ENCODE peak calls at places on chromosomes 11 and 22, in ten cellular contexts. U is cardiac fibroblast; N is hepatic stellate cell; R is HS-5; J is stimulated activated CD4-positive, alpha-beta T cell treated with anti-CD3 and anti-CD28 coated beads, TNF-alpha, amount 100 ng/mL, for 1 hour; E is prostate gland; V is AG08395; S is NCI-H1105; I is lower lobe of right lung; Q is AG09309. C is an unnamed sample.

GRCh38 chr11:57426754-57427691 is at the start of gene SLC43A3:
- DNase-seq in N (peak), J (peak), R (peak), E (peak), S (no peak), Q (peak), V (peak), U (peak), I (peak), C (peak)

GRCh38 chr11:76248210-76248609 is 41.9 kb upstream of the WNT11 start:
- DNase-seq in S (no peak), Q (no peak), V (no peak), N (no peak), U (peak), E (no peak), R (no peak), I (no peak), J (no peak), C (peak)

GRCh38 chr11:1753426-1754305 is 3.3 kb upstream of the IFITM10 start:
- DNase-seq in E (no peak), R (no peak), J (no peak), S (no peak), U (no peak), V (no peak), N (no peak), I (peak), Q (no peak), C (no peak)

GRCh38 chr11:12110714-12111481 is 508 bp downstream of the MICAL2 start:
- DNase-seq in R (no peak), V (no peak), N (no peak), I (peak), E (no peak), J (no peak), Q (no peak), U (peak), S (peak), C (peak)

GRCh38 chr11:2681408-2682145 is 18.2 kb downstream of the KCNQ1OT1 start:
- DNase-seq in Q (no peak), S (no peak), U (no peak), J (no peak), V (no peak), R (no peak), I (no peak), N (no peak), E (no peak), C (no peak)

GRCh38 chr11:45852018-45852711 is 4.9 kb downstream of the CRY2 start:
- DNase-seq in U (no peak), I (no peak), S (no peak), Q (no peak), J (no peak), E (no peak), V (no peak), R (no peak), N (no peak), C (peak)

GRCh38 chr22:21927174-21927823 is 25.3 kb downstream of the PPM1F start:
- DNase-seq in Q (no peak), I (no peak), J (no peak), U (no peak), R (no peak), N (no peak), S (no peak), E (no peak), V (no peak), C (no peak)

GRCh38 chr22:36918730-36919129 is 5.3 kb downstream of the CSF2RB start:
- DNase-seq in E (no peak), S (no peak), U (no peak), R (no peak), Q (no peak), N (no peak), I (no peak), J (no peak), V (no peak), C (no peak)

GRCh38 chr11:68040121-68040956 is 1.5 kb downstream of the TCIRG1 start:
- DNase-seq in U (peak), Q (no peak), I (peak), R (no peak), S (no peak), E (peak), N (peak), J (no peak), V (peak), C (peak)

GRCh38 chr11:31757245-31757835 is 53.8 kb downstream of the PAX6 start:
- DNase-seq in S (peak), E (no peak), R (no peak), U (peak), Q (no peak), J (no peak), V (no peak), I (no peak), N (no peak), C (peak)

GRCh38 chr22:27024982-27025381 is 367.6 kb downstream of the MIAT start:
- DNase-seq in N (no peak), S (no peak), J (no peak), R (no peak), E (no peak), Q (no peak), I (no peak), U (no peak), V (no peak), C (no peak)

GRCh38 chr11:33633251-33634003 is 67.2 kb downstream of the C11orf91 start:
- DNase-seq in R (peak), E (no peak), V (peak), I (no peak), N (peak), S (no peak), Q (no peak), U (peak), J (no peak), C (no peak)

GRCh38 chr11:9459573-9460321 is 1.1 kb upstream of the ZNF143 start:
- DNase-seq in I (no peak), R (peak), Q (peak), J (no peak), E (peak), V (peak), S (peak), N (peak), U (peak), C (peak)

GRCh38 chr22:44057411-44057987 is 33.4 kb downstream of the PARVB start:
- DNase-seq in S (no peak), Q (no peak), V (peak), I (no peak), N (no peak), E (peak), U (peak), R (no peak), J (no peak), C (no peak)

GRCh38 chr11:8292351-8292750 is 28.7 kb upstream of the LMO1 start:
- DNase-seq in Q (no peak), V (no peak), S (no peak), U (no peak), N (no peak), J (no peak), E (no peak), R (no peak), I (no peak), C (no peak)

GRCh38 chr11:17439316-17439782 is 37.3 kb downstream of the ABCC8 start:
- DNase-seq in S (peak), R (no peak), N (no peak), I (no peak), Q (no peak), J (no peak), U (no peak), V (no peak), E (no peak), C (no peak)

GRCh38 chr11:70502677-70503076 is 104.3 kb downstream of the CTTN start:
- DNase-seq in N (no peak), E (no peak), U (no peak), I (peak), J (no peak), Q (no peak), R (no peak), V (no peak), S (peak), C (no peak)

GRCh38 chr11:61959026-61959608 is 8.3 kb downstream of the FTH1 start:
- DNase-seq in Q (no peak), J (no peak), R (no peak), E (no peak), U (no peak), I (no peak), N (no peak), S (no peak), V (no peak), C (no peak)

GRCh38 chr11:31676280-31676982 is 134.7 kb downstream of the PAX6 start:
- DNase-seq in S (no peak), V (no peak), E (no peak), N (no peak), I (no peak), Q (no peak), J (no peak), R (no peak), U (peak), C (no peak)

GRCh38 chr11:117230286-117230961 is 1.4 kb downstream of the PCSK7 start:
- DNase-seq in I (no peak), U (peak), R (no peak), Q (no peak), V (no peak), S (no peak), N (no peak), E (no peak), J (no peak), C (no peak)

GRCh38 chr11:34315006-34315793 is 42.6 kb downstream of the ABTB2 start:
- DNase-seq in U (no peak), I (no peak), V (peak), E (no peak), R (no peak), J (no peak), N (no peak), Q (no peak), S (no peak), C (no peak)

GRCh38 chr22:32494971-32495370 is 20.4 kb downstream of the FBXO7 start:
- DNase-seq in S (no peak), J (no peak), V (no peak), Q (no peak), U (no peak), N (no peak), R (no peak), E (no peak), I (no peak), C (no peak)

GRCh38 chr22:30824096-30824495 is 129.4 kb downstream of the OSBP2 start:
- DNase-seq in E (no peak), J (no peak), N (no peak), I (no peak), R (no peak), S (no peak), V (no peak), Q (no peak), U (no peak), C (no peak)

GRCh38 chr11:16555956-16556355 is 182.5 kb upstream of the C11orf58 start:
- DNase-seq in R (no peak), S (no peak), J (no peak), N (no peak), E (no peak), Q (no peak), I (no peak), V (no peak), U (no peak), C (no peak)

GRCh38 chr22:37354271-37355069 is 72.2 kb downstream of the CYTH4 start:
- DNase-seq in I (no peak), U (no peak), E (no peak), Q (no peak), R (no peak), J (no peak), V (no peak), N (no peak), S (no peak), C (no peak)

GRCh38 chr11:69611548-69612526 is 29.1 kb upstream of the CCND1 start:
- DNase-seq in S (no peak), I (no peak), E (no peak), U (no peak), Q (no peak), N (no peak), R (no peak), J (no peak), V (no peak), C (no peak)

GRCh38 chr11:111730871-111731591 is 35.2 kb downstream of the PPP2R1B start:
- DNase-seq in S (no peak), N (no peak), J (no peak), V (no peak), E (peak), U (peak), I (no peak), Q (no peak), R (no peak), C (peak)

GRCh38 chr11:2928605-2929510 is at the start of gene PHLDA2:
- DNase-seq in V (peak), E (no peak), Q (no peak), J (no peak), N (peak), S (peak), U (peak), I (peak), R (no peak), C (no peak)

GRCh38 chr11:60971520-60971919 is at the start of gene CD6:
- DNase-seq in I (no peak), J (peak), U (no peak), N (no peak), V (no peak), R (no peak), Q (no peak), S (no peak), E (no peak), C (no peak)

GRCh38 chr22:42074153-42074750 is at the start of gene PHETA2:
- DNase-seq in I (peak), R (no peak), J (no peak), N (peak), Q (no peak), U (peak), V (peak), E (no peak), S (no peak), C (no peak)

GRCh38 chr11:34284836-34285235 is 73.0 kb downstream of the ABTB2 start:
- DNase-seq in J (no peak), E (no peak), Q (no peak), U (no peak), S (no peak), V (no peak), N (no peak), I (no peak), R (no peak), C (no peak)

GRCh38 chr22:42343551-42344081 is 73.2 kb upstream of the TCF20 start:
- DNase-seq in U (no peak), R (no peak), V (peak), Q (no peak), E (no peak), J (no peak), N (no peak), I (no peak), S (peak), C (no peak)

GRCh38 chr11:126434950-126435335 is 79.5 kb downstream of the ST3GAL4 start:
- DNase-seq in N (no peak), J (no peak), U (no peak), R (no peak), I (no peak), E (no peak), Q (no peak), S (no peak), V (no peak), C (no peak)

GRCh38 chr22:50604256-50604580 is 3.6 kb downstream of the MAPK8IP2 start:
- DNase-seq in N (no peak), Q (no peak), R (no peak), E (no peak), V (no peak), S (no peak), I (no peak), U (no peak), J (no peak), C (no peak)

GRCh38 chr11:113874920-113875413 is 405 bp downstream of the USP28 start:
- DNase-seq in Q (no peak), R (no peak), U (peak), S (peak), E (peak), I (no peak), J (no peak), V (no peak), N (no peak), C (no peak)

GRCh38 chr11:13098067-13098466 is 89.0 kb downstream of the RASSF10 start:
- DNase-seq in R (no peak), V (no peak), Q (no peak), N (no peak), J (no peak), I (no peak), U (no peak), S (no peak), E (peak), C (peak)

GRCh38 chr11:126561327-126561893 is 205.9 kb downstream of the ST3GAL4 start:
- DNase-seq in J (no peak), U (peak), N (peak), V (peak), I (no peak), S (no peak), E (peak), Q (no peak), R (peak), C (peak)